ENCODE peak calls at places on chromosome X, in eight cellular contexts. E is suprapubic skin; F is NAMALWA; O is stimulated activated naive B cell treated with anti-CD40 and anti-IgM and Interleukin-4, amounts not matched to agents 10 μg/mL and 1 μg/mL and 100 μg/mL, for 72 hours; U is right atrium auricular region; K is NCI-H345; A is neural crest cell; Z is T47D. L is an unnamed sample.

GRCh38 chrX:13699183-13699826 is 10.4 kb downstream of the RAB9A start:
- DNase-seq in Z (no peak), K (no peak), F (no peak), A (no peak), O (no peak), E (no peak), U (no peak), L (no peak)

GRCh38 chrX:38108364-38108763 is 102.0 kb downstream of the SYTL5 start:
- DNase-seq in O (no peak), U (no peak), Z (no peak), F (no peak), E (no peak), A (no peak), K (no peak), L (no peak)

GRCh38 chrX:134026732-134027311 is 41.4 kb upstream of the GPC3 start:
- DNase-seq in U (no peak), Z (peak; percentile 69), F (no peak), O (peak; percentile 1), A (peak; percentile 68), K (peak; percentile 4), E (peak; percentile 53), L (peak; percentile 49)

GRCh38 chrX:46184749-46185148 is 360.5 kb downstream of the ZNF674 start:
- DNase-seq in K (no peak), U (no peak), A (no peak), Z (no peak), E (no peak), O (no peak), F (no peak), L (no peak)

GRCh38 chrX:9746148-9746880 is 19.3 kb downstream of the GPR143 start:
- DNase-seq in F (no peak), Z (no peak), U (no peak), O (no peak), E (no peak), A (no peak), K (no peak), L (no peak)

GRCh38 chrX:30673405-30673804 is 20.2 kb downstream of the GK start:
- DNase-seq in F (no peak), Z (no peak), E (no peak), O (no peak), A (no peak), U (no peak), K (no peak), L (no peak)

GRCh38 chrX:40189018-40189417 is 91.3 kb upstream of the BCOR start:
- DNase-seq in E (no peak), Z (no peak), K (no peak), F (no peak), A (no peak), U (no peak), O (no peak), L (no peak)

GRCh38 chrX:119374736-119375135 is 24.4 kb upstream of the SLC25A43 start:
- DNase-seq in F (no peak), U (no peak), E (no peak), O (no peak), Z (no peak), K (no peak), A (no peak), L (no peak)

GRCh38 chrX:127317159-127317558 is 497.6 kb downstream of the PRR32 start:
- DNase-seq in F (no peak), O (no peak), Z (peak; percentile 32), E (no peak), U (no peak), A (no peak), K (no peak), L (no peak)

GRCh38 chrX:29617276-29617675 is 598.1 kb upstream of the MAGEB2 start:
- DNase-seq in O (no peak), Z (no peak), K (no peak), A (no peak), U (no peak), F (no peak), E (no peak), L (no peak)

GRCh38 chrX:53374222-53374820 is 48.1 kb downstream of the SMC1A start:
- DNase-seq in Z (no peak), E (no peak), K (no peak), F (no peak), O (no peak), U (no peak), A (no peak), L (no peak)

GRCh38 chrX:21657318-21658151 is 595 bp downstream of the KLHL34 start:
- DNase-seq in U (no peak), O (no peak), K (no peak), Z (no peak), A (no peak), F (no peak), E (no peak), L (peak; percentile 17)

L was measured in retina.